ENCODE peak calls at places on chromosomes 13 and 19, in nine cellular contexts. E is prostate gland; G is CD8-positive, alpha-beta T cell; N is heart right ventricle; H is GM13976; Z is AG10803; B is dorsolateral prefrontal cortex; M is AG04450; R is kidney. P is an unnamed sample.

GRCh38 chr13:110496281-110496680 is 65.2 kb downstream of the RAB20 start:
- DNase-seq in E (no peak), G (no peak), N (no peak), H (no peak), Z (no peak), B (no peak), M (no peak), R (peak; percentile 55), P (no peak)

GRCh38 chr19:1133471-1133929 is 29.7 kb downstream of the GPX4 start:
- DNase-seq in E (no peak), G (peak; percentile 63), N (no peak), H (peak; percentile 93), Z (no peak), B (no peak), M (no peak), R (no peak), P (no peak)

GRCh38 chr19:37997911-37998344 is 90.9 kb downstream of the SIPA1L3 start:
- DNase-seq in E (no peak), G (no peak), N (no peak), H (no peak), Z (peak; percentile 92), B (no peak), M (peak; percentile 72), R (no peak), P (no peak)

GRCh38 chr13:80132741-80133601 is 208.0 kb downstream of the SPRY2 start:
- DNase-seq in E (peak; percentile 49), G (no peak), N (peak; percentile 32), H (no peak), Z (peak; percentile 38), B (peak; percentile 78), M (no peak), R (peak; percentile 77), P (no peak)

GRCh38 chr19:18599485-18599884 is 7.1 kb downstream of the CRLF1 start:
- DNase-seq in E (no peak), G (no peak), N (no peak), H (peak; percentile 28), Z (no peak), B (no peak), M (no peak), R (no peak), P (no peak)

GRCh38 chr19:959935-960502 is 24.1 kb upstream of the WDR18 start:
- DNase-seq in E (no peak), G (no peak), N (no peak), H (no peak), Z (no peak), B (no peak), M (no peak), R (peak; percentile 56), P (no peak)

GRCh38 chr13:114026128-114026880 is 52.4 kb upstream of the C13orf46 start:
- DNase-seq in E (no peak), G (no peak), N (peak; percentile 10), H (no peak), Z (no peak), B (peak; percentile 76), M (no peak), R (no peak), P (no peak)

GRCh38 chr19:2627319-2627829 is 75.1 kb downstream of the GNG7 start:
- DNase-seq in E (peak; percentile 51), G (no peak), N (peak; percentile 65), H (no peak), Z (peak; percentile 97), B (peak; percentile 90), M (peak; percentile 90), R (peak; percentile 95), P (no peak)

GRCh38 chr13:69706807-69707206 is 400.8 kb upstream of the ATXN8OS start:
- DNase-seq in E (no peak), G (no peak), N (no peak), H (no peak), Z (no peak), B (no peak), M (no peak), R (no peak), P (no peak)

GRCh38 chr19:31639306-31639705 is 290.1 kb upstream of the TSHZ3 start:
- DNase-seq in E (no peak), G (no peak), N (no peak), H (no peak), Z (no peak), B (no peak), M (no peak), R (no peak), P (no peak)

GRCh38 chr19:39097721-39098120 is 13.6 kb downstream of the ACP7 start:
- DNase-seq in E (no peak), G (no peak), N (no peak), H (no peak), Z (no peak), B (no peak), M (no peak), R (no peak), P (no peak)

GRCh38 chr13:111186305-111186930 is 71.3 kb downstream of the ARHGEF7 start:
- DNase-seq in E (no peak), G (no peak), N (no peak), H (no peak), Z (no peak), B (no peak), M (no peak), R (no peak), P (no peak)

GRCh38 chr13:32585625-32586021 is 629 bp upstream of the PDS5B start:
- DNase-seq in E (peak; percentile 8), G (no peak), N (no peak), H (no peak), Z (peak; percentile 62), B (no peak), M (no peak), R (no peak), P (no peak)

GRCh38 chr13:113649212-113649611 is 8.8 kb downstream of the ATP4B start:
- DNase-seq in E (no peak), G (no peak), N (no peak), H (no peak), Z (no peak), B (peak; percentile 2), M (no peak), R (peak; percentile 48), P (peak; percentile 42)

GRCh38 chr13:41071775-41072174 is 10.5 kb downstream of the WBP4 start:
- DNase-seq in E (no peak), G (no peak), N (no peak), H (no peak), Z (no peak), B (no peak), M (no peak), R (no peak), P (no peak)

GRCh38 chr19:10839071-10840050 is 3.3 kb upstream of the TMED1 start:
- DNase-seq in E (no peak), G (no peak), N (no peak), H (no peak), Z (no peak), B (no peak), M (no peak), R (no peak), P (no peak)

GRCh38 chr19:41521860-41522555 is 54.0 kb upstream of the CEACAM21 start:
- DNase-seq in E (no peak), G (no peak), N (peak; percentile 40), H (peak; percentile 46), Z (no peak), B (no peak), M (no peak), R (peak; percentile 75), P (no peak)

GRCh38 chr13:26377038-26377437 is 123.1 kb downstream of the CDK8 start:
- DNase-seq in E (no peak), G (no peak), N (no peak), H (no peak), Z (peak; percentile 34), B (no peak), M (no peak), R (no peak), P (no peak)
- TF ChIP-seq CTCF in E (no peak), G (peak; percentile 34), N (no peak), H (peak; percentile 8), Z (peak; percentile 56), B (no peak), M (peak; percentile 42), R (peak; percentile 5), P (peak; percentile 66)

DNA sequence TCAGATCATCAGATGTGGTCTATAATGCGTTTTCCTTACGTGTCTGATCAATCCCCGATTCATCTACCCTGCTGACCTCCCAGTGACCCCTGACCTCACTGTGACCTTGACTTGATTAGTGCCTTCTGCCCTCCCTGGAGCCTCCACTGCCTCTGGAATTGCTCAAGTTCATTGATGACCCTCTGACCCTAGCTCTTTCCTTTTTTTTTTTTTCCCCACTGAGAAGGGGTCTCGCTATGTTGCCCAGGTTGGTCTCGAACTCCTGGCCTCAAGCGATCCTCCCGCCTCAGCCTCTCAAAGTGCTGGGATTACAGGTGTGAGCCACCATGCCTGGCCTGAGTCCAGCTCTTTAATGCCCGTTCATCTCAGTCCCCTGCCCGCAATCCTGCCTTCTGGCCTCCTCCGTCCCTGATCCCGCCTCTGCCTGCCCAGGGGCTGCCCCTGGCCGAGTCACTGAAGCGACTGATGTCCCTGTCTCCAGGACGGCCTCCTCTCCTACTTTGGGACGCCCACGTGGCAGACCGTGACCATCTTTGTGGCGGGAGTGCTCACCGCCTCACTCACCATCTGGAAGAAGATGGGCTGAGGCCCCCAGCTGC is 4.0 kb upstream of the FTL start:
- DNase-seq in E (no peak), G (no peak), N (no peak), H (no peak), Z (no peak), B (no peak), M (no peak), R (no peak), P (no peak)
- TF ChIP-seq CTCF in E (no peak), G (no peak), N (no peak), H (no peak), Z (no peak), B (no peak), M (no peak), R (no peak), P (no peak)

GRCh38 chr19:29943615-29944014 is 1.6 kb downstream of the URI1 start:
- DNase-seq in E (no peak), G (no peak), N (no peak), H (no peak), Z (no peak), B (no peak), M (no peak), R (no peak), P (no peak)

GRCh38 chr19:29940971-29941585 is 961 bp upstream of the URI1 start:
- DNase-seq in E (no peak), G (no peak), N (no peak), H (no peak), Z (no peak), B (no peak), M (no peak), R (no peak), P (no peak)

GRCh38 chr19:29944415-29945012 is 2.5 kb downstream of the URI1 start:
- DNase-seq in E (no peak), G (no peak), N (no peak), H (no peak), Z (no peak), B (no peak), M (no peak), R (no peak), P (no peak)

GRCh38 chr19:29941828-29942403 is at the start of gene URI1:
- DNase-seq in E (peak; percentile 89), G (peak; percentile 87), N (peak; percentile 95), H (peak; percentile 96), Z (peak; percentile 78), B (peak; percentile 88), M (peak; percentile 39), R (peak; percentile 96), P (peak; percentile 97)

GRCh38 chr19:29942404-29943261 is 594 bp downstream of the URI1 start:
- DNase-seq in E (peak; percentile 53), G (peak; percentile 48), N (peak; percentile 72), H (peak; percentile 84), Z (peak; percentile 25), B (peak; percentile 36), M (no peak), R (peak; percentile 86), P (peak; percentile 71)
- TF ChIP-seq CTCF in E (no peak), G (no peak), N (no peak), H (no peak), Z (no peak), B (no peak), M (no peak), R (no peak), P (peak; percentile 43)

GRCh38 chr13:30371649-30372265 is 50.5 kb upstream of the UBE2L5 start:
- DNase-seq in E (peak; percentile 54), G (peak; percentile 39), N (no peak), H (peak; percentile 71), Z (peak; percentile 51), B (no peak), M (no peak), R (no peak), P (no peak)
- TF ChIP-seq CTCF in E (no peak), G (no peak), N (no peak), H (no peak), Z (no peak), B (no peak), M (no peak), R (no peak), P (no peak)